ENCODE peak calls at places on chromosomes 4 and X, in ten cellular contexts. One of them, this sample, is unnamed.

GRCh38 chr4:140097572-140097971 is 56.4 kb downstream of the MAML3 start:
- DNase-seq in tibial nerve: no peak
- DNase-seq in AG04450: no peak
- DNase-seq in neuronal stem cell: no peak
- DNase-seq in ovary: no peak
- DNase-seq in GM23338: no peak
- DNase-seq in CD8-positive, alpha-beta memory T cell: no peak
- DNase-seq in prostate gland: no peak
- DNase-seq in dorsolateral prefrontal cortex: no peak
- DNase-seq in kidney: no peak
- DNase-seq in this sample: no peak

GRCh38 chr4:4685810-4686209 is 144.0 kb upstream of the STX18 start:
- DNase-seq in ovary: no peak
- DNase-seq in dorsolateral prefrontal cortex: no peak
- DNase-seq in neuronal stem cell: no peak
- DNase-seq in CD8-positive, alpha-beta memory T cell: no peak
- DNase-seq in kidney: no peak
- DNase-seq in tibial nerve: no peak
- DNase-seq in AG04450: no peak
- DNase-seq in prostate gland: no peak
- DNase-seq in GM23338: no peak
- DNase-seq in this sample: no peak

GRCh38 chrX:42219231-42219630 is 295.9 kb upstream of the CASK start:
- DNase-seq in ovary: no peak
- DNase-seq in AG04450: no peak
- DNase-seq in prostate gland: no peak
- DNase-seq in CD8-positive, alpha-beta memory T cell: no peak
- DNase-seq in kidney: no peak
- DNase-seq in neuronal stem cell: no peak
- DNase-seq in tibial nerve: no peak
- DNase-seq in dorsolateral prefrontal cortex: no peak
- DNase-seq in GM23338: no peak
- DNase-seq in this sample: no peak

GRCh38 chr4:2186133-2186864 is 55.6 kb downstream of the HAUS3 start:
- DNase-seq in CD8-positive, alpha-beta memory T cell: no peak
- DNase-seq in GM23338: peak
- DNase-seq in ovary: no peak
- DNase-seq in tibial nerve: no peak
- DNase-seq in AG04450: no peak
- DNase-seq in kidney: no peak
- DNase-seq in neuronal stem cell: no peak
- DNase-seq in dorsolateral prefrontal cortex: no peak
- DNase-seq in prostate gland: no peak
- DNase-seq in this sample: no peak

GRCh38 chr4:182126567-182126966 is 116.6 kb upstream of the TENM3 start:
- DNase-seq in prostate gland: no peak
- DNase-seq in tibial nerve: no peak
- DNase-seq in CD8-positive, alpha-beta memory T cell: no peak
- DNase-seq in neuronal stem cell: no peak
- DNase-seq in GM23338: no peak
- DNase-seq in dorsolateral prefrontal cortex: no peak
- DNase-seq in ovary: no peak
- DNase-seq in kidney: no peak
- DNase-seq in AG04450: no peak
- DNase-seq in this sample: no peak

GRCh38 chrX:41558531-41558930 is 111.4 kb downstream of the NYX start:
- DNase-seq in tibial nerve: no peak
- DNase-seq in prostate gland: no peak
- DNase-seq in kidney: no peak
- DNase-seq in GM23338: peak
- DNase-seq in AG04450: no peak
- DNase-seq in dorsolateral prefrontal cortex: no peak
- DNase-seq in CD8-positive, alpha-beta memory T cell: no peak
- DNase-seq in ovary: no peak
- DNase-seq in neuronal stem cell: no peak
- DNase-seq in this sample: no peak

GRCh38 chr4:10159671-10160070 is 43.1 kb upstream of the WDR1 start:
- DNase-seq in ovary: no peak
- DNase-seq in GM23338: no peak
- DNase-seq in tibial nerve: no peak
- DNase-seq in prostate gland: no peak
- DNase-seq in CD8-positive, alpha-beta memory T cell: no peak
- DNase-seq in neuronal stem cell: no peak
- DNase-seq in kidney: no peak
- DNase-seq in dorsolateral prefrontal cortex: no peak
- DNase-seq in AG04450: no peak
- DNase-seq in this sample: no peak

GRCh38 chr4:40331092-40331824 is 3.9 kb upstream of the CHRNA9 start:
- DNase-seq in neuronal stem cell: no peak
- DNase-seq in GM23338: no peak
- DNase-seq in dorsolateral prefrontal cortex: no peak
- DNase-seq in ovary: no peak
- DNase-seq in kidney: no peak
- DNase-seq in prostate gland: peak
- DNase-seq in AG04450: no peak
- DNase-seq in CD8-positive, alpha-beta memory T cell: no peak
- DNase-seq in tibial nerve: no peak
- DNase-seq in this sample: no peak

GRCh38 chr4:25874641-25875040 is 11.9 kb upstream of the SEL1L3 start:
- DNase-seq in kidney: no peak
- DNase-seq in CD8-positive, alpha-beta memory T cell: no peak
- DNase-seq in neuronal stem cell: no peak
- DNase-seq in GM23338: no peak
- DNase-seq in AG04450: no peak
- DNase-seq in tibial nerve: no peak
- DNase-seq in dorsolateral prefrontal cortex: no peak
- DNase-seq in ovary: no peak
- DNase-seq in prostate gland: no peak
- DNase-seq in this sample: no peak

GRCh38 chrX:129123795-129124194 is 399.5 kb downstream of the SMARCA1 start:
- DNase-seq in ovary: no peak
- DNase-seq in AG04450: no peak
- DNase-seq in tibial nerve: no peak
- DNase-seq in CD8-positive, alpha-beta memory T cell: no peak
- DNase-seq in dorsolateral prefrontal cortex: no peak
- DNase-seq in kidney: no peak
- DNase-seq in prostate gland: no peak
- DNase-seq in GM23338: no peak
- DNase-seq in neuronal stem cell: no peak
- DNase-seq in this sample: no peak

GRCh38 chr4:71389149-71389840 is 50.5 kb downstream of the SLC4A4 start:
- DNase-seq in tibial nerve: no peak
- DNase-seq in dorsolateral prefrontal cortex: no peak
- DNase-seq in CD8-positive, alpha-beta memory T cell: no peak
- DNase-seq in neuronal stem cell: no peak
- DNase-seq in kidney: no peak
- DNase-seq in ovary: no peak
- DNase-seq in prostate gland: peak
- DNase-seq in AG04450: peak
- DNase-seq in GM23338: no peak
- DNase-seq in this sample: no peak

GRCh38 chr4:25694466-25694865 is 38.8 kb downstream of the SLC34A2 start:
- DNase-seq in neuronal stem cell: no peak
- DNase-seq in ovary: no peak
- DNase-seq in prostate gland: no peak
- DNase-seq in kidney: no peak
- DNase-seq in AG04450: no peak
- DNase-seq in dorsolateral prefrontal cortex: no peak
- DNase-seq in tibial nerve: no peak
- DNase-seq in CD8-positive, alpha-beta memory T cell: no peak
- DNase-seq in GM23338: no peak
- DNase-seq in this sample: no peak

GRCh38 chr4:189940178-189941004 is at the start of gene FRG1:
- DNase-seq in AG04450: peak
- DNase-seq in tibial nerve: peak
- DNase-seq in dorsolateral prefrontal cortex: peak
- DNase-seq in prostate gland: peak
- DNase-seq in GM23338: peak
- DNase-seq in neuronal stem cell: peak
- DNase-seq in ovary: peak
- DNase-seq in CD8-positive, alpha-beta memory T cell: peak
- DNase-seq in kidney: peak
- DNase-seq in this sample: peak

GRCh38 chrX:107442914-107443527 is 6.4 kb upstream of the FRMPD3 start:
- DNase-seq in AG04450: no peak
- DNase-seq in ovary: no peak
- DNase-seq in prostate gland: peak
- DNase-seq in dorsolateral prefrontal cortex: no peak
- DNase-seq in neuronal stem cell: no peak
- DNase-seq in GM23338: no peak
- DNase-seq in kidney: no peak
- DNase-seq in CD8-positive, alpha-beta memory T cell: no peak
- DNase-seq in tibial nerve: no peak
- DNase-seq in this sample: no peak

DNA sequence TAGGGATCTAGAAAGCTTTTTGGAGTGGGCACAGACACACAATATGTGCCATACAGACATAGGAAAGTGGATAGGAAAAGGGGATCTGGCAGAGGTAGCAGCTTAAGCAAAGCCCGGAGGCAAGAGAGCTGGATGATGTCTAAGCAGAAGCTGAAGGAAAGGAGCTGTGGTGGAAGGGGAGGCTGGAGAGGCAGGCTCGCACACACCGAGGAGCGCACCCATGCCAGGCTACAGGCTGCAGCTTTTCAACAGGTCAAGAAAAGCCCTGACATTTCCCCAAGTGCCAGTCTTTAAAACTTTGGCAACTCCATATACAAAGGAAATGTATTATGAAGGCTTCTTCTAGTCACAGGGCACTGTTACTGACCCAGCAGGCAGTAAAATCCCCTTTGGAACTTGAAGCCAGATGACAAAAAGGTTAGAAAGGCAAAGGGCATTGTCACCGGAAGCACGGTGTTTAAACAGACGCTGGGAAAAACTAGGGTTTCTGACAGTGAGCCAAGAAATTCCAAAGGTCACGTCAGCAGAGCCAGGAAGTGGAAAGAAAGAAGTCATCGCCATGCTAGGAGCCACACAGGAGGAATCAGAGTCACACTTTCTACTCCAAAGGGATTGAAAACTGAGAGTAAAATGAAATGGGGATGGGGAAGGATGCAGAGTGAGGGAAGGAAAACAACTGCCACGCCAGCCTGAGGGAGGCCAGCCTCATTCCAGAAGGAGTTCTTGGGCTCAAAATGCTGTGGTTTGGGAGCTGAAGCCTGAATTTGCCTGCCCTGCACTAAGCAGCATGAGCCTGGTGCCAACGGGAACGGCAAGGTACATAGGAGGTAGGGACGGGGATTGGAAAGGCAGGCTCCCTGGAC is 67.1 kb downstream of the SOWAHB start:
- DNase-seq in GM23338: peak
- DNase-seq in ovary: peak
- DNase-seq in AG04450: peak
- DNase-seq in kidney: no peak
- DNase-seq in prostate gland: no peak
- DNase-seq in tibial nerve: no peak
- DNase-seq in dorsolateral prefrontal cortex: no peak
- DNase-seq in neuronal stem cell: peak
- DNase-seq in CD8-positive, alpha-beta memory T cell: no peak
- DNase-seq in this sample: no peak
- H3K27ac ChIP-seq in GM23338: no peak
- H3K27ac ChIP-seq in ovary: no peak
- H3K27ac ChIP-seq in AG04450: peak
- H3K27ac ChIP-seq in kidney: peak
- H3K27ac ChIP-seq in prostate gland: peak
- H3K27ac ChIP-seq in tibial nerve: peak
- H3K27ac ChIP-seq in dorsolateral prefrontal cortex: peak
- H3K27ac ChIP-seq in neuronal stem cell: peak
- H3K27ac ChIP-seq in CD8-positive, alpha-beta memory T cell: no peak
- H3K27ac ChIP-seq in this sample: no peak

DNA sequence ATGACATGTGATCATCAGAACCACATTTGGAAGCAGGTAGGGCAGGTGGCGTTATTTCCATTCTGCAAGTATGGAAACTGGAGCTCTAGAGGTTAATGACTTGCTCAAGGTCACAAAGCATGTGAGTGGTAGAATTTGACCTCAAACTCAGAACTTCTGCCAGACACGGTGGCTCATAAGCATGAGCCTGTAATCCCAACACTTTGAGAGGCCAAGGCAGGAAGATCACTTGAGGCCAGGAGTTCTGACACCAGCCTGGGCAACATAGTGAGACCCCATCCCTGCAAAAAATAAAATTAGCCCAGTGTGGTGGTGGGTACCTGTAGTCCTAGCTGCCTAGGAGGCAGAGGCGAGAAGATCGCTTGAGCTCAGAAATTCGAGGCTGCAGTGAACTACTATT is 139.2 kb downstream of the PALLD start:
- DNase-seq in ovary: no peak
- DNase-seq in tibial nerve: no peak
- DNase-seq in prostate gland: no peak
- DNase-seq in neuronal stem cell: no peak
- DNase-seq in CD8-positive, alpha-beta memory T cell: no peak
- DNase-seq in GM23338: no peak
- DNase-seq in dorsolateral prefrontal cortex: no peak
- DNase-seq in kidney: no peak
- DNase-seq in AG04450: no peak
- DNase-seq in this sample: no peak
- H3K27ac ChIP-seq in ovary: peak
- H3K27ac ChIP-seq in tibial nerve: peak
- H3K27ac ChIP-seq in prostate gland: no peak
- H3K27ac ChIP-seq in neuronal stem cell: no peak
- H3K27ac ChIP-seq in CD8-positive, alpha-beta memory T cell: no peak
- H3K27ac ChIP-seq in GM23338: no peak
- H3K27ac ChIP-seq in dorsolateral prefrontal cortex: no peak
- H3K27ac ChIP-seq in kidney: peak
- H3K27ac ChIP-seq in AG04450: peak
- H3K27ac ChIP-seq in this sample: no peak

DNA sequence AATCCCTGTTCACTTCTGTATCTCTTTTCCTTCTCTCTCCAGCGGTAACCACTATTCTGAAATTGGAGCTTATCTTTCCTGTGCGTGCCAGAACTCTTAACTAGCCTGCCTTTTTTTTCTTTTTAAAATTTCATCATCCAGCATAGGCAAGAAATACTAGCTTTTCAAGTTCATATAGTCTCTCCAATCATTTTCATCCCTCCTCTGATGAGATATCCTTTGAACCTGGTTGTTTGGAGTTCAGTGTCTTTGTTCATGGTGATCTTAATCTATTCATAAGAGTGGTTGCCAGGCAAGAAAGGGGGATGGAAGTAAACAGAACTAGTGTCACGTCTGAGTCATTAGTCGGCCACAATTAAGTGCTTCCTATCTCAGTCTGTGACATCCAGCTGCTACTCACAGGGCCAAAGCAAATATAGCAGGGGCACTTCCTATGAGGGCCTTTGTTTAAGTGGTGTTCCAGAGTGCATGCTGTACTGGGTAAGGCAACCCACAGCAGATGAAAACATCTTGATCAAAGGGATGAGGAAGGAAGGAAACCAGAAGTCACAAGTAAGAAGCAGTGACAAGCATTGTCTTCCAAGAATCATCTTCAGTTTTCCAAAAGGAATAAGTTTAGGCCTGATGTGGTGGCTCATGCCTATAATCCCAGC is 56.4 kb upstream of the XIAP start:
- DNase-seq in GM23338: no peak
- DNase-seq in AG04450: no peak
- DNase-seq in ovary: no peak
- DNase-seq in tibial nerve: no peak
- DNase-seq in neuronal stem cell: peak
- DNase-seq in kidney: no peak
- DNase-seq in CD8-positive, alpha-beta memory T cell: no peak
- DNase-seq in prostate gland: peak
- DNase-seq in dorsolateral prefrontal cortex: no peak
- DNase-seq in this sample: peak
- H3K27ac ChIP-seq in GM23338: no peak
- H3K27ac ChIP-seq in AG04450: peak
- H3K27ac ChIP-seq in ovary: no peak
- H3K27ac ChIP-seq in tibial nerve: no peak
- H3K27ac ChIP-seq in neuronal stem cell: no peak
- H3K27ac ChIP-seq in kidney: no peak
- H3K27ac ChIP-seq in CD8-positive, alpha-beta memory T cell: no peak
- H3K27ac ChIP-seq in prostate gland: no peak
- H3K27ac ChIP-seq in dorsolateral prefrontal cortex: no peak
- H3K27ac ChIP-seq in this sample: no peak

GRCh38 chr4:38415682-38416081 is 248.3 kb upstream of the KLF3 start:
- DNase-seq in tibial nerve: no peak
- DNase-seq in AG04450: no peak
- DNase-seq in kidney: no peak
- DNase-seq in dorsolateral prefrontal cortex: no peak
- DNase-seq in prostate gland: no peak
- DNase-seq in GM23338: no peak
- DNase-seq in ovary: no peak
- DNase-seq in neuronal stem cell: no peak
- DNase-seq in CD8-positive, alpha-beta memory T cell: no peak
- DNase-seq in this sample: no peak
- H3K27ac ChIP-seq in tibial nerve: no peak
- H3K27ac ChIP-seq in AG04450: no peak
- H3K27ac ChIP-seq in kidney: no peak
- H3K27ac ChIP-seq in dorsolateral prefrontal cortex: no peak
- H3K27ac ChIP-seq in prostate gland: no peak
- H3K27ac ChIP-seq in GM23338: no peak
- H3K27ac ChIP-seq in ovary: no peak
- H3K27ac ChIP-seq in neuronal stem cell: no peak
- H3K27ac ChIP-seq in CD8-positive, alpha-beta memory T cell: no peak
- H3K27ac ChIP-seq in this sample: no peak